ENCODE peak calls at places on chromosomes 2 and 18, in six cellular contexts. C, L, P, M, I and N are unnamed samples.

GRCh38 chr2:16154061-16154460 is 213.7 kb downstream of the MYCN start:
- DNase-seq in C (no peak), L (no peak), P (no peak), M (no peak), I (no peak), N (no peak)

GRCh38 chr2:126934803-126935202 is 36.1 kb downstream of the TEX51 start:
- DNase-seq in C (no peak), L (no peak), P (no peak), M (no peak), I (no peak), N (no peak)

GRCh38 chr18:22703883-22704626 is 229.1 kb upstream of the RBBP8 start:
- DNase-seq in C (no peak), L (no peak), P (no peak), M (no peak), I (peak; percentile 31), N (peak; percentile 44)

GRCh38 chr2:133405252-133405651 is 163.0 kb downstream of the NCKAP5 start:
- DNase-seq in C (no peak), L (no peak), P (no peak), M (no peak), I (no peak), N (no peak)

GRCh38 chr2:194104687-194105086 is 1552.3 kb upstream of the SLC39A10 start:
- DNase-seq in C (no peak), L (no peak), P (no peak), M (no peak), I (no peak), N (no peak)

GRCh38 chr2:204127238-204127637 is 190.7 kb downstream of the ICOS start:
- DNase-seq in C (no peak), L (no peak), P (no peak), M (no peak), I (peak; percentile 6), N (no peak)

GRCh38 chr2:145253492-145253891 is 733.6 kb upstream of the ZEB2 start:
- DNase-seq in C (no peak), L (no peak), P (no peak), M (no peak), I (no peak), N (no peak)

GRCh38 chr2:50995610-50996009 is 36.3 kb downstream of the NRXN1 start:
- DNase-seq in C (no peak), L (peak; percentile 2), P (no peak), M (no peak), I (peak; percentile 54), N (no peak)

GRCh38 chr18:78542204-78542603 is 437.4 kb upstream of the SALL3 start:
- DNase-seq in C (peak; percentile 81), L (no peak), P (no peak), M (no peak), I (no peak), N (no peak)

GRCh38 chr18:74082476-74083070 is 65.1 kb downstream of the FBXO15 start:
- DNase-seq in C (peak; percentile 28), L (no peak), P (peak; percentile 77), M (no peak), I (peak; percentile 23), N (peak; percentile 65)

GRCh38 chr2:235756491-235756890 is 262.6 kb downstream of the AGAP1 start:
- DNase-seq in C (no peak), L (no peak), P (no peak), M (peak; percentile 41), I (no peak), N (no peak)

GRCh38 chr2:70962885-70963878 is 15.2 kb upstream of the ANKRD53 start:
- DNase-seq in C (no peak), L (no peak), P (no peak), M (peak; percentile 55), I (no peak), N (no peak)

GRCh38 chr2:97730245-97730644 is 16.9 kb downstream of the ZAP70 start:
- DNase-seq in C (no peak), L (no peak), P (no peak), M (no peak), I (no peak), N (peak; percentile 12)

GRCh38 chr2:14601070-14601770 is 31.3 kb upstream of the LRATD1 start:
- DNase-seq in C (no peak), L (no peak), P (no peak), M (no peak), I (peak; percentile 11), N (no peak)

GRCh38 chr2:197464180-197464579 is 10.8 kb downstream of the COQ10B start:
- DNase-seq in C (no peak), L (no peak), P (no peak), M (no peak), I (peak; percentile 30), N (no peak)

GRCh38 chr2:196479350-196479749 is 160.2 kb upstream of the CCDC150 start:
- DNase-seq in C (no peak), L (peak; percentile 77), P (no peak), M (no peak), I (peak; percentile 85), N (peak; percentile 85)

GRCh38 chr18:23406271-23406787 is 46.8 kb upstream of the RIOK3 start:
- DNase-seq in C (no peak), L (no peak), P (no peak), M (no peak), I (peak; percentile 81), N (peak; percentile 16)

GRCh38 chr2:174750923-174751441 is 13.3 kb downstream of the CHRNA1 start:
- DNase-seq in C (no peak), L (no peak), P (no peak), M (no peak), I (no peak), N (no peak)

GRCh38 chr2:237319887-237320286 is 94.1 kb downstream of the COL6A3 start:
- DNase-seq in C (no peak), L (no peak), P (no peak), M (no peak), I (no peak), N (no peak)

GRCh38 chr2:207265849-207266248 is 100.1 kb upstream of the KLF7 start:
- DNase-seq in C (no peak), L (no peak), P (no peak), M (no peak), I (peak; percentile 58), N (no peak)

GRCh38 chr18:9825571-9826073 is 60.2 kb upstream of the TXNDC2 start:
- DNase-seq in C (no peak), L (peak; percentile 93), P (no peak), M (no peak), I (peak; percentile 96), N (peak; percentile 87)

GRCh38 chr2:209471037-209471436 is 47.2 kb downstream of the MAP2 start:
- DNase-seq in C (no peak), L (no peak), P (no peak), M (no peak), I (peak; percentile 62), N (peak; percentile 13)

GRCh38 chr2:794554-795244 is 117.5 kb upstream of the TMEM18 start:
- DNase-seq in C (peak; percentile 31), L (no peak), P (no peak), M (no peak), I (no peak), N (no peak)

GRCh38 chr18:34789768-34790344 is 79.8 kb downstream of the DTNA start:
- DNase-seq in C (no peak), L (no peak), P (no peak), M (no peak), I (no peak), N (peak; percentile 13)

GRCh38 chr2:121130301-121130850 is 154.6 kb downstream of the TFCP2L1 start:
- DNase-seq in C (no peak), L (no peak), P (no peak), M (no peak), I (no peak), N (no peak)

DNA sequence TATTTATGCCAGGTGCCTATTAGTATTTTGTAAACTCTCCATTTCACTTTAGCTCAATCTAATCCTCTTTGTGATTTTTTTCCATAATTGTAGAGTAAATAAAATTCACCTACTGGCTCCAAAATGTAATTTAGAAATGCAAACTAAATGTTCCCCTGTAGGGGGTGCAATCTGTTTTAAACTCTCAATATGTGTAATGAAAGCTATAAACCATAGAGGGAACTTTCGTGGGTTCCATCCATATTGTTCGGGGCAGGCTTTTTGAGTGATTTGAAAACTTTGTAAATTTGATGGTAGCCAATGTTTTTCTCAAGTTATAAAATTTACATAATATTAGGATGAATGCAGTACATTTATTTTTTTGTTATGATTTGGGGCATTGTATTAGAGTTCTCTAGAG is 49.4 kb downstream of the TSPYL6 start:
- DNase-seq in C (no peak), L (no peak), P (no peak), M (no peak), I (no peak), N (peak; percentile 32)
- TF ChIP-seq CTCF in C (peak; percentile 77), L (peak; percentile 26), P (no peak), M (peak; percentile 60), I (peak; percentile 53), N (peak; percentile 81)

DNA sequence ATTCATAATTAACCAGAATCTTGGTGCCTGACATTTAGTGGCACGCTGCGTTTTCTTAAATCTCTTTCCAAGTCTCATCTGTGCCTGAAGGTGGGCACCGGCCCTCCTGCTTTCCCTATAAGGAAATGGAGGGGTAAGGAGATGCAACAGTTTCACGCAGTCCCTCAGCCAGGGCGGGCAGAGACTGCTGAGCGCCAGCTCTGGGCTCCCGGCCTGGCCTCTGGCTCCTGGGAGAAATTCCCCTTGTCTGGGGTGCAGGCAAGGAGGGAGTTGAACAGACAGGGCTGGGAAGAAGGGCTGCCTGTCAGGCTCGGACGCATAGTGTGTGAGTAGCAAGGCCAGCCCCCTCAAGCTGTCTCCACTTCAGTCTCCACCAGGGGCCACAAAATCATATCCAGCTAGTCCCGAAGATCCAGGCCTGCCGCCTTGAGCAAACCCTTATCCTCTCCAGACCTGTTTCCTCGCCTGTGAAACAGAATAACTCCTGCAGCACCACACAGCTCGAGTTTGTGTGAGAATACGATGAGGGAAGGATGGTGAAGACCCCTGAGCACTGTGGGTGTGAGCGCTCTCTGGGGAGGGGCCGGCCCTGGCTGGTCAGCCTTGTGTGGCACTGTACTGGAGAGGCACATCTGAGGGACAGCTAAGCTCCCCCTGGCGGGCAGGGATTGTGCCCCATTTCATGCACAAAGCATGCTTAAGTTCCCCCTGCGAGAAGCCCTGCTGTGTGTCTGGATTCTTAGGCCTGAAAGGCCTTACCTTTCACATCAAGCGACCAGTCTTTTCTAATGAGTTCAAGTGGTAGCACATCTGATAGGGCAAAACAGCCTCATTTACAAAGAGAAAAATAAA is 33.8 kb downstream of the SDC1 start:
- DNase-seq in C (no peak), L (no peak), P (no peak), M (no peak), I (peak; percentile 26), N (no peak)
- TF ChIP-seq CTCF in C (no peak), L (peak; percentile 61), P (no peak), M (no peak), I (peak; percentile 53), N (no peak)

GRCh38 chr2:128172191-128172590 is 81.2 kb downstream of the UGGT1 start:
- DNase-seq in C (no peak), L (no peak), P (no peak), M (no peak), I (no peak), N (no peak)
- TF ChIP-seq CTCF in C (peak; percentile 48), L (peak; percentile 35), P (no peak), M (no peak), I (no peak), N (peak; percentile 61)

DNA sequence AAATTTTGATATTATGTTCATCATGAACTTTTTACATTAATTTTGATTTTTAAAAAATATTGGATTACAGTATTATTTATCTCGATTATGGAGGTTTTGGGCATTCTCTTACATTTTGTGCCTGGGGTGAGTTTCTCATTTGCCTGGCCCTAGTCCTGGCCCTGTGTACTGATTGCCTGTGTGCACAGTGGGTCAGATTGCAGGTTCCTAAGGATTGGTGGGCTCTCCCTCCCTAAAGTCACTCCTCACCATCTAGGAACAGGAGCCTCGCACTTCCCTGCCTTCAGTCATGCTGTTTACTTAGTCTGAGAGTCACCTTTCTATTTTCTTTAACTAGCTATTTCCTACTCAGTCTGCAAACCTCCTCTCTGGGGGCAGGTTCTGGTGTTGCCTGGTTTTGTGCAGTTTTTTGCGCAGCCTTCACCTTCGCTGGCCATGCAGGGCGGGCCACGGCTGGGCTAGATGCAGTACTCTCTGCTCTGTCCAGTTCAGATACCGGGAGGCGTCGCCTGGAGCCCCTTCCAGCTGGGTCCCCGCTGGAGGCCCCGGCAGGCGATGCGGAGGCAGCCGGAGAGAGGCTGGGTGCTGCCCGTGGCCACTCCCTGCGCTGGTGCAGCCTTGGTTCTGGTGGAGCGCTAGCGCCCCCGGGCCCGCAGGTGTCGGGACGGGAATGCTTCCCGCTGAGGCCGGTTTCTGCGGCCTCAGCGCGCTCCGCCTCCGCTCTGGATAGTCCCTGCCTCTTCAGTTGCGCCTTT is 23.3 kb upstream of the MC5R start:
- DNase-seq in C (peak; percentile 62), L (no peak), P (peak; percentile 89), M (peak; percentile 73), I (peak; percentile 25), N (no peak)
- TF ChIP-seq CTCF in C (peak; percentile 68), L (peak; percentile 22), P (no peak), M (peak; percentile 45), I (no peak), N (no peak)